ENCODE peak calls at places on chromosome 3, in four cellular contexts. One of them, this sample, is unnamed.

GRCh38 chr3:32018723-32019564 is 37.4 kb downstream of the ZNF860 start:
- DNase-seq in activated gamma-delta T cell treated with Interleukin-2 at 50 U/mL for 16 hours: no peak
- DNase-seq in head of caudate nucleus: no peak
- DNase-seq in HEK293T: peak
- DNase-seq in this sample: no peak

GRCh38 chr3:193040836-193041672 is 123.4 kb upstream of the MB21D2 start:
- DNase-seq in activated gamma-delta T cell treated with Interleukin-2 at 50 U/mL for 16 hours: no peak
- DNase-seq in head of caudate nucleus: no peak
- DNase-seq in HEK293T: no peak
- DNase-seq in this sample: no peak

GRCh38 chr3:4712109-4712508 is 219.0 kb downstream of the ITPR1 start:
- DNase-seq in activated gamma-delta T cell treated with Interleukin-2 at 50 U/mL for 16 hours: no peak
- DNase-seq in head of caudate nucleus: peak
- DNase-seq in HEK293T: no peak
- DNase-seq in this sample: no peak

GRCh38 chr3:190339130-190339529 is 16.9 kb upstream of the CLDN1 start:
- DNase-seq in activated gamma-delta T cell treated with Interleukin-2 at 50 U/mL for 16 hours: no peak
- DNase-seq in head of caudate nucleus: no peak
- DNase-seq in HEK293T: no peak
- DNase-seq in this sample: no peak

GRCh38 chr3:14774431-14774830 is 44.3 kb upstream of the FGD5 start:
- DNase-seq in activated gamma-delta T cell treated with Interleukin-2 at 50 U/mL for 16 hours: no peak
- DNase-seq in head of caudate nucleus: no peak
- DNase-seq in HEK293T: no peak
- DNase-seq in this sample: no peak

GRCh38 chr3:114848087-114848486 is 299.0 kb downstream of the ZBTB20 start:
- DNase-seq in activated gamma-delta T cell treated with Interleukin-2 at 50 U/mL for 16 hours: no peak
- DNase-seq in head of caudate nucleus: peak
- DNase-seq in HEK293T: no peak
- DNase-seq in this sample: no peak

GRCh38 chr3:78427303-78427702 is 1340.5 kb downstream of the ROBO1 start:
- DNase-seq in activated gamma-delta T cell treated with Interleukin-2 at 50 U/mL for 16 hours: no peak
- DNase-seq in head of caudate nucleus: no peak
- DNase-seq in HEK293T: no peak
- DNase-seq in this sample: no peak

GRCh38 chr3:143040264-143040879 is 39.0 kb downstream of the U2SURP start:
- DNase-seq in activated gamma-delta T cell treated with Interleukin-2 at 50 U/mL for 16 hours: no peak
- DNase-seq in head of caudate nucleus: no peak
- DNase-seq in HEK293T: no peak
- DNase-seq in this sample: no peak

GRCh38 chr3:179688847-179689246 is 36.0 kb downstream of the USP13 start:
- DNase-seq in activated gamma-delta T cell treated with Interleukin-2 at 50 U/mL for 16 hours: no peak
- DNase-seq in head of caudate nucleus: no peak
- DNase-seq in HEK293T: no peak
- DNase-seq in this sample: no peak

GRCh38 chr3:88957751-88958452 is 149.5 kb upstream of the EPHA3 start:
- DNase-seq in activated gamma-delta T cell treated with Interleukin-2 at 50 U/mL for 16 hours: no peak
- DNase-seq in head of caudate nucleus: no peak
- DNase-seq in HEK293T: no peak
- DNase-seq in this sample: no peak

This sample was measured in NK-92 treated with Interleukin-12 subunit alpha and Interleukin-12 subunit beta, amount 100 ng/mL, for 24 hours.